ENCODE peak calls at places on chromosome 3, in five cellular contexts. One of them, this sample, is unnamed.

GRCh38 chr3:89180334-89180733 is 72.9 kb downstream of the EPHA3 start:
- DNase-seq in breast epithelium: no peak
- DNase-seq in activated CD4-positive, CD25-positive, alpha-beta regulatory T cell: no peak
- DNase-seq in nucleus accumbens: no peak
- DNase-seq in esophagus muscularis mucosa: no peak
- DNase-seq in this sample: no peak

GRCh38 chr3:98039322-98040024 is 4.4 kb upstream of the GABRR3 start:
- DNase-seq in esophagus muscularis mucosa: no peak
- DNase-seq in nucleus accumbens: peak; percentile 69
- DNase-seq in breast epithelium: no peak
- DNase-seq in activated CD4-positive, CD25-positive, alpha-beta regulatory T cell: peak; percentile 33
- DNase-seq in this sample: peak; percentile 23

GRCh38 chr3:107263269-107264021 is 113.8 kb upstream of the CCDC54 start:
- DNase-seq in activated CD4-positive, CD25-positive, alpha-beta regulatory T cell: no peak
- DNase-seq in nucleus accumbens: no peak
- DNase-seq in esophagus muscularis mucosa: no peak
- DNase-seq in breast epithelium: no peak
- DNase-seq in this sample: no peak

GRCh38 chr3:156304406-156304805 is 184.0 kb downstream of the KCNAB1 start:
- DNase-seq in esophagus muscularis mucosa: no peak
- DNase-seq in nucleus accumbens: no peak
- DNase-seq in activated CD4-positive, CD25-positive, alpha-beta regulatory T cell: no peak
- DNase-seq in breast epithelium: no peak
- DNase-seq in this sample: no peak

GRCh38 chr3:41987627-41988026 is 25.7 kb upstream of the ULK4 start:
- DNase-seq in esophagus muscularis mucosa: no peak
- DNase-seq in activated CD4-positive, CD25-positive, alpha-beta regulatory T cell: no peak
- DNase-seq in breast epithelium: no peak
- DNase-seq in nucleus accumbens: no peak
- DNase-seq in this sample: no peak

GRCh38 chr3:43013743-43014155 is 34.6 kb downstream of the GASK1A start:
- DNase-seq in nucleus accumbens: no peak
- DNase-seq in esophagus muscularis mucosa: no peak
- DNase-seq in breast epithelium: no peak
- DNase-seq in activated CD4-positive, CD25-positive, alpha-beta regulatory T cell: no peak
- DNase-seq in this sample: no peak

GRCh38 chr3:113304102-113304501 is 92.7 kb downstream of the BOC start:
- DNase-seq in activated CD4-positive, CD25-positive, alpha-beta regulatory T cell: no peak
- DNase-seq in breast epithelium: no peak
- DNase-seq in esophagus muscularis mucosa: no peak
- DNase-seq in nucleus accumbens: no peak
- DNase-seq in this sample: no peak

GRCh38 chr3:161284989-161285388 is 63.9 kb downstream of the NMD3 start:
- DNase-seq in activated CD4-positive, CD25-positive, alpha-beta regulatory T cell: no peak
- DNase-seq in esophagus muscularis mucosa: no peak
- DNase-seq in breast epithelium: no peak
- DNase-seq in nucleus accumbens: no peak
- DNase-seq in this sample: no peak

GRCh38 chr3:171200052-171201029 is 173.8 kb upstream of the SLC2A2 start:
- DNase-seq in nucleus accumbens: no peak
- DNase-seq in activated CD4-positive, CD25-positive, alpha-beta regulatory T cell: no peak
- DNase-seq in breast epithelium: no peak
- DNase-seq in esophagus muscularis mucosa: no peak
- DNase-seq in this sample: no peak

GRCh38 chr3:27141668-27142067 is 227.5 kb downstream of the NEK10 start:
- DNase-seq in breast epithelium: no peak
- DNase-seq in nucleus accumbens: no peak
- DNase-seq in esophagus muscularis mucosa: no peak
- DNase-seq in activated CD4-positive, CD25-positive, alpha-beta regulatory T cell: no peak
- DNase-seq in this sample: no peak

GRCh38 chr3:10395671-10396070 is 74.8 kb upstream of the SEC13 start:
- DNase-seq in activated CD4-positive, CD25-positive, alpha-beta regulatory T cell: no peak
- DNase-seq in esophagus muscularis mucosa: no peak
- DNase-seq in nucleus accumbens: no peak
- DNase-seq in breast epithelium: no peak
- DNase-seq in this sample: no peak

GRCh38 chr3:153026026-153026425 is 136.0 kb upstream of the RAP2B start:
- DNase-seq in breast epithelium: no peak
- DNase-seq in esophagus muscularis mucosa: no peak
- DNase-seq in activated CD4-positive, CD25-positive, alpha-beta regulatory T cell: no peak
- DNase-seq in nucleus accumbens: no peak
- DNase-seq in this sample: no peak

GRCh38 chr3:119365418-119365817 is 71.2 kb downstream of the ARHGAP31 start:
- DNase-seq in activated CD4-positive, CD25-positive, alpha-beta regulatory T cell: no peak
- DNase-seq in esophagus muscularis mucosa: no peak
- DNase-seq in nucleus accumbens: no peak
- DNase-seq in breast epithelium: no peak
- DNase-seq in this sample: no peak

GRCh38 chr3:11596387-11596786 is 47.3 kb downstream of the VGLL4 start:
- DNase-seq in breast epithelium: no peak
- DNase-seq in activated CD4-positive, CD25-positive, alpha-beta regulatory T cell: no peak
- DNase-seq in esophagus muscularis mucosa: no peak
- DNase-seq in nucleus accumbens: no peak
- DNase-seq in this sample: no peak

GRCh38 chr3:184361932-184362667 is 590 bp downstream of the POLR2H start:
- DNase-seq in nucleus accumbens: peak; percentile 64
- DNase-seq in activated CD4-positive, CD25-positive, alpha-beta regulatory T cell: no peak
- DNase-seq in breast epithelium: no peak
- DNase-seq in esophagus muscularis mucosa: peak; percentile 93
- DNase-seq in this sample: no peak